ENCODE peak calls at places on chromosomes 3 and 15, in four cellular contexts. B is psoas muscle; W is CD8-positive, alpha-beta memory T cell; U is pancreas. T is an unnamed sample. For H3K4me1, the result is how much of the 10 kb centered on the place peaks cover.

GRCh38 chr15:41558400-41559238 is at the start of gene TYRO3:
- DNase-seq in U (peak), B (peak), W (peak), T (peak)

GRCh38 chr15:76347507-76348055 is 11.0 kb downstream of the ISL2 start:
- DNase-seq in W (no peak), U (no peak), B (no peak), T (no peak)

GRCh38 chr3:185267193-185267592 is 13.3 kb upstream of the EHHADH start:
- DNase-seq in W (no peak), B (no peak), U (no peak), T (no peak)

GRCh38 chr3:113223831-113224240 is 12.5 kb downstream of the BOC start:
- DNase-seq in B (no peak), W (no peak), U (no peak), T (no peak)

GRCh38 chr3:115052906-115053305 is 94.2 kb downstream of the ZBTB20 start:
- DNase-seq in W (no peak), U (no peak), B (no peak), T (no peak)

GRCh38 chr3:134974621-134975020 is 179.6 kb downstream of the EPHB1 start:
- DNase-seq in W (no peak), U (no peak), B (no peak), T (no peak)

GRCh38 chr3:125051715-125052581 is 3.8 kb downstream of the HEG1 start:
- DNase-seq in W (peak), U (no peak), B (peak), T (peak)

GRCh38 chr3:132134611-132135010 is 99.8 kb upstream of the CPNE4 start:
- DNase-seq in U (no peak), B (no peak), W (no peak), T (no peak)

GRCh38 chr15:48637639-48638038 is 7.9 kb downstream of the FBN1 start:
- DNase-seq in U (no peak), B (no peak), W (no peak), T (no peak)

GRCh38 chr3:58260261-58260731 is 22.7 kb downstream of the ABHD6 start:
- DNase-seq in U (no peak), W (no peak), B (no peak), T (no peak)

GRCh38 chr3:119173325-119173724 is at the start of gene UPK1B:
- DNase-seq in B (no peak), W (no peak), U (no peak), T (no peak)

GRCh38 chr3:64530434-64531049 is 157.3 kb downstream of the ADAMTS9 start:
- DNase-seq in B (no peak), U (peak), W (no peak), T (peak)

GRCh38 chr15:68431037-68431791 is 749 bp downstream of the ITGA11 start:
- DNase-seq in W (no peak), B (peak), U (peak), T (peak)

GRCh38 chr3:163773136-163773535 is 1305.2 kb downstream of the SI start:
- DNase-seq in U (no peak), W (no peak), B (no peak), T (no peak)

GRCh38 chr3:30443756-30444673 is 162.4 kb upstream of the TGFBR2 start:
- DNase-seq in U (no peak), W (no peak), B (no peak), T (no peak)

GRCh38 chr3:61381745-61382392 is 130.6 kb upstream of the FHIT start:
- DNase-seq in U (no peak), B (no peak), W (no peak), T (no peak)

GRCh38 chr3:113405180-113405579 is 36.1 kb downstream of the CFAP44 start:
- DNase-seq in B (no peak), W (no peak), U (no peak), T (no peak)

GRCh38 chr15:27851811-27852210 is 247.3 kb downstream of the OCA2 start:
- DNase-seq in U (no peak), B (no peak), W (no peak), T (no peak)

GRCh38 chr3:56776551-56776950 is 25.2 kb downstream of the ARHGEF3 start:
- DNase-seq in U (no peak), B (no peak), W (no peak), T (no peak)

GRCh38 chr3:56762718-56763117 is 39.0 kb downstream of the ARHGEF3 start:
- DNase-seq in B (no peak), W (no peak), U (no peak), T (no peak)

GRCh38 chr3:51819709-51820406 is 40.8 kb upstream of the IQCF6 start:
- DNase-seq in B (no peak), W (no peak), U (no peak), T (no peak)

GRCh38 chr15:23387791-23388190 is 33.2 kb downstream of the GOLGA8S start:
- DNase-seq in W (no peak), B (no peak), U (no peak), T (no peak)

GRCh38 chr3:7309707-7310106 is 448.8 kb downstream of the GRM7 start:
- DNase-seq in B (peak), U (no peak), W (no peak), T (peak)

GRCh38 chr15:76837474-76837873 is 67.7 kb downstream of the SCAPER start:
- DNase-seq in W (no peak), B (no peak), U (no peak), T (no peak)

GRCh38 chr3:41026394-41027177 is 172.7 kb upstream of the CTNNB1 start:
- DNase-seq in U (peak), W (no peak), B (peak), T (peak)

GRCh38 chr3:17753271-17753992 is 11.0 kb upstream of the TBC1D5 start:
- DNase-seq in U (no peak), W (no peak), B (no peak), T (no peak)

GRCh38 chr3:59798372-59799086 is 748.7 kb upstream of the CFAP20DC start:
- DNase-seq in B (no peak), U (no peak), W (no peak), T (no peak)

GRCh38 chr15:100714749-100715342 is 112.5 kb downstream of the ASB7 start:
- DNase-seq in B (no peak), W (no peak), U (no peak), T (no peak)

GRCh38 chr3:53808496-53808895 is 37.7 kb downstream of the CHDH start:
- DNase-seq in W (no peak), U (no peak), B (no peak), T (no peak)

GRCh38 chr15:25727867-25728600 is 135.1 kb downstream of the ATP10A start:
- DNase-seq in B (no peak), U (no peak), W (no peak), T (no peak)

GRCh38 chr15:36831125-36831914 is 251.9 kb downstream of the CDIN1 start:
- DNase-seq in W (no peak), B (no peak), U (no peak), T (no peak)

GRCh38 chr15:55742927-55743614 is at the start of gene PRTG:
- DNase-seq in W (no peak), U (peak), B (peak), T (peak)

GRCh38 chr3:25472153-25472552 is 44.1 kb downstream of the RARB start:
- DNase-seq in B (no peak), W (no peak), U (no peak), T (no peak)

GRCh38 chr3:25472747-25473146 is 44.7 kb downstream of the RARB start:
- DNase-seq in B (no peak), U (no peak), W (no peak), T (no peak)

GRCh38 chr3:25473246-25473645 is 45.2 kb downstream of the RARB start:
- DNase-seq in B (no peak), U (no peak), W (no peak), T (no peak)

GRCh38 chr3:25469609-25470008 is 41.5 kb downstream of the RARB start:
- DNase-seq in U (no peak), B (no peak), W (no peak), T (no peak)

GRCh38 chr3:25471081-25471768 is 43.2 kb downstream of the RARB start:
- DNase-seq in W (no peak), U (no peak), B (no peak), T (peak)
- H3K27ac ChIP-seq in W (no peak), U (no peak), B (peak), T (peak)

DNA sequence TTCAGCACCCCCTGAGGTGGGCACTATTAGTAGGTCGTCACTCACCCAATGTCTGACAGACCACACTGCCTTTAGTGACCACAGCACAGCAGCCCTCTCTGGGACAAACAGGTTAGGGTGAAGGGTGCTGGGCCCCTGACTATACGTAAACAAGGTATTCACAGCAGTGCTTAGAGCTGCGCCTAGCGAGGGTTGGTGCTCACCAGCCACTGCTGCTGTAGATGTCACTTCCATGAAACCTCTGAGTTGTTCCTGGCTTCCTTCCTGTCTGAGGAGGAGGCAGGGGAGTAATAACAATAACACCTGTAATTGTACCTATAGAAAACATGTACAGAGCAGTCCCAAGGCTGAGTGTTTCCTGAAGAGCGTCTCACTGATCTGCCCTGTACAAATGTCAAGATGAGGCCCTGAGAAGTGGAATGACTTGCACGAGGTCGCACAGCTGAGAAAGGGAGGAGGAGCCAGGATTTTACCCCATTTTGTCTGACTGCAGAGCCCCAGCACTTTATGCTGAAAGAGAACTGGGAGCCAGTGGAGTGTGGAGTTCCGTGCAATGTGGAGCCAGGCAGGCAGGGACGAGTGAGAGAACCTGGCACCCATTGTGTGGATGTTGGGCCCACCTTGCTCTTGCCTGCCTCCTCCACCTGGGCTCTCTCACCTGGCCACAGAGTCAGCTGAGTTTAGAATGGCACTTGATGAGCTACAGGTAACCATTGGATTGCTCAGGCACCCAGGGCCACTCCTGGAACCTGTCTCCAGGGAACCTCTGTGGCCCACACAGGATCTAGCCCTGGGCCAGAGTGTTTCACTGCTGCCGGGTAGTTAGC is 93.8 kb downstream of the DNAJB8 start:
- DNase-seq in W (no peak), B (no peak), U (no peak), T (no peak)
- H3K4me1 ChIP-seq in W (under half), B (half or more), U (under half), T (under half)

GRCh38 chr3:123120546-123120945 is 53.7 kb downstream of the PDIA5 start:
- DNase-seq in U (no peak), B (no peak), W (no peak), T (no peak)
- H3K4me3 ChIP-seq in U (no peak), B (no peak), W (no peak), T (no peak)

GRCh38 chr3:71290301-71290700 is 293.2 kb downstream of the FOXP1 start:
- DNase-seq in U (no peak), W (no peak), B (no peak), T (no peak)
- H3K27ac ChIP-seq in U (no peak), W (no peak), B (no peak), T (no peak)

GRCh38 chr3:47871389-47871788 is 68.5 kb downstream of the DHX30 start:
- DNase-seq in W (no peak), U (no peak), B (no peak), T (no peak)
- H3K4me1 ChIP-seq in W (under half), U (under half), B (under half), T (under half)

GRCh38 chr15:79967331-79968182 is 3.4 kb downstream of the BCL2A1 start:
- DNase-seq in U (no peak), W (no peak), B (no peak), T (no peak)

GRCh38 chr15:79966634-79967330 is 4.2 kb downstream of the BCL2A1 start:
- DNase-seq in U (no peak), W (no peak), B (no peak), T (no peak)

GRCh38 chr15:79970921-79971434 is at the start of gene BCL2A1:
- DNase-seq in W (peak), B (no peak), U (no peak), T (no peak)

GRCh38 chr15:79965836-79966630 is 5.0 kb downstream of the BCL2A1 start:
- DNase-seq in W (no peak), U (no peak), B (no peak), T (no peak)

DNA sequence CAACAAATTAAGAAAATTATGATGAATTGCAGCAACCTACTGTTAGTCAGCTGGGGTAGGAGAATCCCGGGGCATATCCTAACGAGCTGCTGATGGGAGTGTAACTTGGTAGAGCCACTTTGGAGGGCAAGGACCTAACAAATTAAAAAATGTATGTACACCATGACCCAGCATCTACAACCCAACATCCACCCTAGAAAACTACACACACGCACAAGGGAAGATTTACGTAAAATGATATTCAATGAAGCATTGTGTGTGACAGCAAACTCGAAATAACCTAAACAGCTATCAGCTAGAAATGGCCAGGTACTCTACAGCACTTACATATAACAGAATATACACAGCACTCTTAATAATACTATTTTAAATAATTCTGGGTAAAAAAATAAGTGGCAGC is 1.8 kb downstream of the BCL2A1 start:
- DNase-seq in U (no peak), W (no peak), B (no peak), T (no peak)
- H3K4me3 ChIP-seq in U (peak), W (peak), B (no peak), T (no peak)

GRCh38 chr15:99168601-99169580 is 64.0 kb downstream of the SYNM start:
- DNase-seq in B (no peak), W (no peak), U (no peak), T (no peak)
- H3K27ac ChIP-seq in B (peak), W (no peak), U (no peak), T (peak)

DNA sequence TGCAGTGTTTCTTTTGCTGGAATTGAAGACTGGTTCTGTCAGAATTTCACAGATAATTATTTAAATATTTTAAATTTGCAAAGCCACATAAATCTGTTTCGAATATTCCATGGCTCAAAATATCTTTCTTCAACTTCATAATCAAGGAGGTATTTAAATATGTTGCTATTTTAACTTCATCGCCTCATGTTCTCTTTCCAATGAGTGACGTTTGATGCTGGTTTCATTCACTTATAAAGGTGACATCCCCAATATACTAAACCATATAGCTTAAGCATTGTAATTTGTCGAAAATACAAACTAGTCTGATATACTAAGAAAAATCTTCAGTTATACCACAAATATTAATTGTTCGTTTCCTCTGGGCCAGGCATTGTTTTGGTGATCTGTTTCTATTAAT is 22.5 kb downstream of the MBNL1 start:
- DNase-seq in B (no peak), U (no peak), W (no peak), T (no peak)
- H3K4me1 ChIP-seq in B (half or more), U (under half), W (half or more), T (under half)

T was measured in heart left ventricle.